ENCODE peak calls at places on chromosomes 12 and 14, in seven cellular contexts. I is HepG2, W is SK-N-SH, D is GM12892, V is H1, G is GM12878, Z is K562. X is an unnamed sample.

GRCh38 chr14:99727096-99727870 is 43.2 kb downstream of the CYP46A1 start:
- DNase-seq in I (no peak), V (peak; percentile 38), Z (no peak), D (no peak), W (no peak), G (no peak), X (no peak)

GRCh38 chr12:79844693-79845092 is 90.2 kb downstream of the PPP1R12A start:
- DNase-seq in G (no peak), W (no peak), Z (peak; percentile 17), I (peak; percentile 41), D (no peak), V (no peak), X (no peak)

GRCh38 chr14:77475432-77476115 is 17.7 kb downstream of the AHSA1 start:
- DNase-seq in G (no peak), V (no peak), I (no peak), Z (no peak), D (no peak), W (no peak), X (no peak)

GRCh38 chr12:90490355-90490754 is 464.6 kb downstream of the CCER1 start:
- DNase-seq in V (no peak), W (no peak), Z (no peak), G (no peak), D (no peak), I (no peak), X (no peak)

GRCh38 chr12:116784238-116784612 is 46.1 kb downstream of the RNFT2 start:
- DNase-seq in G (no peak), V (no peak), W (peak; percentile 25), I (no peak), D (no peak), Z (peak; percentile 67), X (no peak)

GRCh38 chr12:116142936-116143882 is 134.3 kb downstream of the MED13L start:
- DNase-seq in D (no peak), V (no peak), I (no peak), G (no peak), W (no peak), Z (no peak), X (no peak)

GRCh38 chr14:67567654-67568053 is 32.4 kb downstream of the PIGH start:
- DNase-seq in D (no peak), V (no peak), G (no peak), I (no peak), Z (no peak), W (no peak), X (no peak)

GRCh38 chr14:23068792-23069412 is 11.6 kb upstream of the CDH24 start:
- DNase-seq in D (peak; percentile 77), V (peak; percentile 85), I (peak; percentile 98), W (peak; percentile 89), G (peak; percentile 67), Z (peak; percentile 76), X (peak; percentile 84)

GRCh38 chr12:99824900-99825562 is 159.7 kb downstream of the ANKS1B start:
- DNase-seq in I (no peak), W (no peak), D (no peak), Z (no peak), V (no peak), G (no peak), X (no peak)

GRCh38 chr12:64976131-64976530 is 145.0 kb downstream of the WIF1 start:
- DNase-seq in G (peak; percentile 40), D (no peak), W (no peak), Z (no peak), V (no peak), I (no peak), X (no peak)

GRCh38 chr14:33052899-33053400 is 114.3 kb downstream of the NPAS3 start:
- DNase-seq in V (no peak), G (no peak), Z (no peak), I (no peak), D (no peak), W (no peak), X (no peak)

GRCh38 chr14:99892406-99892805 is 99.2 kb downstream of the EML1 start:
- DNase-seq in G (no peak), I (no peak), V (no peak), W (no peak), D (no peak), Z (no peak), X (no peak)

GRCh38 chr12:42360747-42361403 is 34.9 kb downstream of the PPHLN1 start:
- DNase-seq in Z (no peak), D (no peak), V (no peak), I (no peak), G (no peak), W (no peak), X (no peak)

GRCh38 chr12:80087486-80088213 is 11.7 kb upstream of the OTOGL start:
- DNase-seq in I (no peak), Z (no peak), V (no peak), G (no peak), W (no peak), D (no peak), X (no peak)

GRCh38 chr14:101772770-101773169 is 11.3 kb downstream of the PPP2R5C start:
- DNase-seq in Z (no peak), V (no peak), D (no peak), G (no peak), I (peak; percentile 24), W (no peak), X (no peak)

GRCh38 chr14:61565836-61566536 is 129.3 kb upstream of the HIF1A start:
- DNase-seq in G (no peak), I (no peak), Z (no peak), D (no peak), W (no peak), V (no peak), X (no peak)

GRCh38 chr14:39581474-39581873 is 149.2 kb upstream of the FBXO33 start:
- DNase-seq in V (no peak), W (no peak), D (no peak), Z (no peak), G (no peak), I (no peak), X (no peak)

GRCh38 chr14:74577247-74577947 is 34.6 kb downstream of the LTBP2 start:
- DNase-seq in I (no peak), D (no peak), Z (no peak), W (no peak), G (no peak), V (no peak), X (no peak)

GRCh38 chr12:4279120-4279690 is 5.6 kb downstream of the CCND2 start:
- DNase-seq in Z (no peak), W (no peak), I (no peak), V (no peak), D (no peak), G (no peak), X (no peak)

GRCh38 chr14:104968541-104969401 is 9.4 kb downstream of the AHNAK2 start:
- DNase-seq in I (no peak), D (no peak), V (no peak), Z (no peak), G (no peak), W (peak; percentile 51), X (no peak)

GRCh38 chr14:104967144-104967413 is 11.1 kb downstream of the AHNAK2 start:
- DNase-seq in Z (no peak), I (no peak), W (no peak), G (no peak), V (no peak), D (no peak), X (no peak)

GRCh38 chr14:104967414-104968152 is 10.6 kb downstream of the AHNAK2 start:
- DNase-seq in W (peak; percentile 51), I (no peak), Z (no peak), D (no peak), G (no peak), V (peak; percentile 80), X (no peak)

GRCh38 chr14:104966261-104967143 is 11.7 kb downstream of the AHNAK2 start:
- DNase-seq in W (no peak), G (no peak), V (no peak), Z (no peak), I (no peak), D (no peak), X (no peak)

GRCh38 chr14:104968153-104968527 is 10.0 kb downstream of the AHNAK2 start:
- DNase-seq in V (peak; percentile 79), I (no peak), Z (peak; percentile 48), W (peak; percentile 75), D (no peak), G (no peak), X (no peak)
- TF ChIP-seq TAF1 in V (no peak), I (no peak), Z (no peak), W (no peak), D (no peak), G (no peak), X (no peak)

DNA sequence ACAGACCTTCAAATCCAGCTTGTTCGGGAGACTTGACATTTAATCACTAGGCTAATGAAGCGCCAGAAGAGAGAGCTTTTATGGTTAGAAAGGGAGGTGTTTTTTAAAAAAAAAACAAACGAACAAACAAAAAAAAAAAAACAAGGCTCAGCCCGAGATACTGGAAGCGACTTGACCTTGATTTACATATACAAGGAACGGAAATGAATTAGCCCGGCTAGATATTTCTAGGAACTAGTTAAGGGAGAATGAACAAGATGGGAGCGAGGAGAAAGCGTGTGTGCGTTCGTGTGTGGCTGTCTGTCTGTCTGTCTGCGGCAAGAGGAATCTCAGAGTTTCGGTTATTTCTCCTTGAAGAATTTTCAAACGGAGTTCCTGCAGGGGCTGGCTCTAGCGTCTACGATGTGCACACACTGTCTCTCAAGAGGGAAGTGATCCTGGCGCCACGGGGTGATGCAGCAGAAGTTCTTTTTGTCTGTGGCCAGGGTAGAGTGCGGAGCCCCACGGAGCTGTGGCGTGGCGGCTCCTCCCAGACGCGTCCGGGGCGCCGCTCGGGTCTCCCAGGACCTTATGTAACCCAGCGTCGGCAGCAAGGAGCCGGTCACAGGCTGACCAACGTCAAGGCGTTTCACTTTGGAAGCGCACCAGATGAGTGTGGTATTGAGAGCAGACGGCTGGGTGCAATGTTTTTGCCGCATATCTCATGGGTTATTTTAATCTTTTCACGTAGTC is 18.8 kb downstream of the SOCS2 start:
- DNase-seq in D (no peak), G (no peak), Z (peak; percentile 57), V (no peak), I (no peak), W (peak; percentile 67), X (peak; percentile 25)
- TF ChIP-seq POLR2AphosphoS5 in D (no peak), G (no peak), Z (peak; percentile 76), V (no peak), I (no peak), W (peak; percentile 52), X (no peak)

GRCh38 chr14:95039259-95039992 is 117.9 kb downstream of the DICER1 start:
- DNase-seq in V (peak; percentile 30), D (no peak), G (no peak), Z (no peak), I (no peak), W (peak; percentile 45), X (no peak)

GRCh38 chr14:95039993-95040348 is 117.4 kb downstream of the DICER1 start:
- DNase-seq in Z (no peak), D (no peak), W (no peak), G (no peak), V (no peak), I (no peak), X (no peak)

GRCh38 chr14:95038521-95039250 is 118.6 kb downstream of the DICER1 start:
- DNase-seq in I (no peak), Z (no peak), D (no peak), V (peak; percentile 36), W (no peak), G (no peak), X (no peak)

GRCh38 chr14:95041477-95042020 is 115.8 kb downstream of the DICER1 start:
- DNase-seq in G (no peak), Z (no peak), W (no peak), I (no peak), V (no peak), D (no peak), X (no peak)

GRCh38 chr14:95040723-95041476 is 116.4 kb downstream of the DICER1 start:
- DNase-seq in G (no peak), Z (no peak), D (no peak), W (no peak), I (no peak), V (peak; percentile 30), X (no peak)
- TF ChIP-seq TAF1 in G (no peak), Z (no peak), D (no peak), W (no peak), I (no peak), V (no peak), X (no peak)

GRCh38 chr12:32895688-32896437 is 714 bp downstream of the PKP2 start:
- DNase-seq in D (no peak), Z (peak; percentile 20), V (peak; percentile 62), G (no peak), W (no peak), I (peak; percentile 25), X (no peak)
- TF ChIP-seq POLR2AphosphoS5 in D (no peak), Z (no peak), V (no peak), G (no peak), W (no peak), I (no peak), X (no peak)

X was measured in GM12891.